ENCODE peak calls at places on chromosomes 2 and 18, in four cellular contexts. V is tibial nerve, C is neural progenitor cell, E is fibroblast of lung. X is an unnamed sample. For H3K4me1, the result is how much of the 10 kb centered on the place peaks cover.

GRCh38 chr18:58186258-58186948 is 142.4 kb downstream of the NEDD4L start:
- DNase-seq in V (no peak), C (no peak), E (peak), X (peak)

GRCh38 chr2:55169915-55170314 is 62.2 kb downstream of the CLHC1 start:
- DNase-seq in V (no peak), C (no peak), E (no peak), X (no peak)

GRCh38 chr2:53949457-53949856 is 21.3 kb downstream of the PSME4 start:
- DNase-seq in V (no peak), C (no peak), E (peak), X (no peak)

GRCh38 chr2:88452980-88453582 is 588 bp upstream of the FOXI3 start:
- DNase-seq in V (no peak), C (peak), E (peak), X (peak)

GRCh38 chr2:6924101-6924917 is 7.1 kb downstream of the RNF144A start:
- DNase-seq in V (no peak), C (no peak), E (no peak), X (no peak)

GRCh38 chr2:108194409-108195132 is 45.2 kb upstream of the SULT1C3 start:
- DNase-seq in V (no peak), C (no peak), E (no peak), X (no peak)

GRCh38 chr18:45896991-45897390 is 70.1 kb downstream of the EPG5 start:
- DNase-seq in V (no peak), C (no peak), E (no peak), X (no peak)

GRCh38 chr2:20661028-20661980 is 5.6 kb upstream of the GDF7 start:
- DNase-seq in V (peak), C (peak), E (peak), X (peak)

GRCh38 chr2:47501374-47502200 is 98.6 kb downstream of the MSH2 start:
- DNase-seq in V (no peak), C (no peak), E (peak), X (peak)

GRCh38 chr2:18268400-18268799 is 292.1 kb downstream of the RDH14 start:
- DNase-seq in V (no peak), C (no peak), E (peak), X (no peak)

GRCh38 chr18:43705850-43706249 is 428.6 kb upstream of the SYT4 start:
- DNase-seq in V (no peak), C (peak), E (no peak), X (no peak)

GRCh38 chr2:157231476-157231875 is 26.0 kb upstream of the GALNT5 start:
- DNase-seq in V (no peak), C (no peak), E (no peak), X (no peak)

GRCh38 chr2:140643761-140644187 is 1487.0 kb downstream of the LRP1B start:
- DNase-seq in V (no peak), C (no peak), E (peak), X (peak)

GRCh38 chr18:11947214-11948119 is 33.8 kb upstream of the IMPA2 start:
- DNase-seq in V (peak), C (peak), E (peak), X (peak)

GRCh38 chr18:59876310-59876626 is 23.5 kb upstream of the PMAIP1 start:
- DNase-seq in V (no peak), C (no peak), E (no peak), X (no peak)

GRCh38 chr2:98893871-98894270 is 42.2 kb downstream of the CRACDL start:
- DNase-seq in V (no peak), C (no peak), E (no peak), X (no peak)

GRCh38 chr2:109238580-109238979 is 109.6 kb downstream of the SH3RF3 start:
- DNase-seq in V (peak), C (no peak), E (peak), X (no peak)

GRCh38 chr2:165369131-165369935 is 100.2 kb upstream of the CSRNP3 start:
- DNase-seq in V (no peak), C (peak), E (peak), X (peak)

GRCh38 chr2:20430461-20431302 is 16.2 kb upstream of the RHOB start:
- DNase-seq in V (peak), C (no peak), E (no peak), X (peak)

GRCh38 chr2:39413063-39413722 is 23.9 kb downstream of the MAP4K3 start:
- DNase-seq in V (no peak), C (no peak), E (no peak), X (no peak)

GRCh38 chr18:741931-742512 is 29.6 kb upstream of the ENOSF1 start:
- DNase-seq in V (no peak), C (peak), E (peak), X (peak)

GRCh38 chr2:49973917-49974368 is 819.6 kb upstream of the FSHR start:
- DNase-seq in V (peak), C (peak), E (peak), X (peak)

GRCh38 chr18:12597775-12598174 is 60.1 kb downstream of the SPIRE1 start:
- DNase-seq in V (no peak), C (no peak), E (peak), X (peak)

GRCh38 chr2:124810132-124810531 is 785.0 kb downstream of the CNTNAP5 start:
- DNase-seq in V (no peak), C (peak), E (no peak), X (no peak)

GRCh38 chr18:9260388-9261380 is 73.9 kb upstream of the TWSG1 start:
- DNase-seq in V (no peak), C (no peak), E (no peak), X (no peak)

GRCh38 chr2:6554403-6554802 is 311.3 kb downstream of the CMPK2 start:
- DNase-seq in V (no peak), C (no peak), E (no peak), X (no peak)

GRCh38 chr18:59123588-59124369 is 15.9 kb upstream of the SEC11C start:
- DNase-seq in V (no peak), C (no peak), E (peak), X (peak)

GRCh38 chr2:97714950-97715652 is 1.7 kb downstream of the ZAP70 start:
- DNase-seq in V (no peak), C (no peak), E (no peak), X (no peak)

GRCh38 chr2:163469561-163469962 is 266.2 kb downstream of the FIGN start:
- DNase-seq in V (no peak), C (no peak), E (peak), X (no peak)

GRCh38 chr2:172735646-172736418 is at the start of gene RAPGEF4:
- DNase-seq in V (no peak), C (peak), E (peak), X (no peak)

GRCh38 chr2:30306522-30306921 is 75.2 kb downstream of the LBH start:
- DNase-seq in V (no peak), C (no peak), E (peak), X (no peak)

GRCh38 chr2:225466891-225467604 is 67.5 kb downstream of the NYAP2 start:
- DNase-seq in V (no peak), C (no peak), E (peak), X (peak)

GRCh38 chr2:118832791-118833715 is 14.4 kb downstream of the EN1 start:
- DNase-seq in V (no peak), C (peak), E (no peak), X (no peak)

GRCh38 chr2:204545861-204546773 is 842 bp downstream of the PARD3B start:
- DNase-seq in V (no peak), C (no peak), E (no peak), X (peak)

GRCh38 chr2:104658840-104659591 is 194.9 kb upstream of the POU3F3 start:
- DNase-seq in V (no peak), C (peak), E (no peak), X (no peak)

GRCh38 chr18:58893388-58894099 is 28.9 kb downstream of the ZNF532 start:
- DNase-seq in V (no peak), C (no peak), E (no peak), X (peak)

GRCh38 chr2:27735263-27735904 is 36.1 kb upstream of the MRPL33 start:
- DNase-seq in V (peak), C (peak), E (peak), X (peak)
- TF ChIP-seq CTCF in V (no peak), C (no peak), E (no peak), X (peak)

GRCh38 chr2:233117351-233117750 is 57.2 kb downstream of the INPP5D start:
- DNase-seq in V (no peak), C (no peak), E (no peak), X (no peak)

GRCh38 chr2:233118601-233119000 is 58.5 kb downstream of the INPP5D start:
- DNase-seq in V (no peak), C (no peak), E (no peak), X (no peak)

GRCh38 chr2:233115761-233116160 is 55.6 kb downstream of the INPP5D start:
- DNase-seq in V (no peak), C (no peak), E (no peak), X (no peak)

GRCh38 chr2:233117811-233118480 is 57.8 kb downstream of the INPP5D start:
- DNase-seq in V (no peak), C (no peak), E (no peak), X (no peak)

GRCh38 chr2:233116946-233117345 is 56.8 kb downstream of the INPP5D start:
- DNase-seq in V (no peak), C (no peak), E (no peak), X (no peak)
- H3K4me1 ChIP-seq in V (under half), C (under half), E (under half), X (under half)

GRCh38 chr2:152012697-152013096 is 86.1 kb downstream of the CACNB4 start:
- DNase-seq in V (no peak), C (no peak), E (peak), X (no peak)
- TF ChIP-seq CTCF in V (no peak), C (no peak), E (no peak), X (no peak)

GRCh38 chr2:29108225-29108624 is 7.0 kb upstream of the CLIP4 start:
- DNase-seq in V (no peak), C (no peak), E (peak), X (peak)

GRCh38 chr2:29105375-29105774 is 9.8 kb upstream of the CLIP4 start:
- DNase-seq in V (no peak), C (no peak), E (no peak), X (no peak)

GRCh38 chr2:29106980-29107388 is 8.2 kb upstream of the CLIP4 start:
- DNase-seq in V (no peak), C (peak), E (peak), X (no peak)

GRCh38 chr2:29104589-29105164 is 10.5 kb upstream of the CLIP4 start:
- DNase-seq in V (no peak), C (no peak), E (no peak), X (no peak)

GRCh38 chr2:29106241-29106640 is 9.0 kb upstream of the CLIP4 start:
- DNase-seq in V (no peak), C (no peak), E (no peak), X (no peak)
- H3K4me1 ChIP-seq in V (under half), C (under half), E (under half), X (under half)

GRCh38 chr18:24802439-24802838 is 342.0 kb downstream of the HRH4 start:
- DNase-seq in V (no peak), C (no peak), E (no peak), X (no peak)

GRCh38 chr18:24799720-24800119 is 339.3 kb downstream of the HRH4 start:
- DNase-seq in V (no peak), C (no peak), E (no peak), X (no peak)

GRCh38 chr18:24797987-24798386 is 337.6 kb downstream of the HRH4 start:
- DNase-seq in V (no peak), C (no peak), E (no peak), X (no peak)

GRCh38 chr18:24801011-24801410 is 340.6 kb downstream of the HRH4 start:
- DNase-seq in V (no peak), C (no peak), E (peak), X (no peak)

DNA sequence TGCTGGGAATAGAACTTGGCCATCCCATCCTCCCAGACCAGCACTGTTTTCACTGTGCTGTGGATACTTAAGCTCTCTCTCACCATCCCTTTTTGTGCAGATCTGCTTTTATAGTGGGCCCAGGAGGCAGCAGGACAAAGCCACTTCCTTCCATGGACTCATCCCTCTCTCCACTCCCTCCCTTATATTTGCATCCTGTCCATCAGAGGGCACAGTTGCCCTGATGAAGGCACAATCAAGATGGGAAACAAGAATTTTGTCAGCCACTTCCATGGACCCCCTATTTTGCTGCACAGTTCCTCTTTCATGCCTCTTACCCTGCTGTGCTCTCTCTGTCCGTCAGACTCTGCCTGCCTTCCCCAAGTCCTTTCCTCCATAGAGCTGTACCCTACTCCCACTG is 338.7 kb downstream of the HRH4 start:
- DNase-seq in V (no peak), C (peak), E (no peak), X (no peak)
- TF ChIP-seq CTCF in V (no peak), C (peak), E (no peak), X (peak)

DNA sequence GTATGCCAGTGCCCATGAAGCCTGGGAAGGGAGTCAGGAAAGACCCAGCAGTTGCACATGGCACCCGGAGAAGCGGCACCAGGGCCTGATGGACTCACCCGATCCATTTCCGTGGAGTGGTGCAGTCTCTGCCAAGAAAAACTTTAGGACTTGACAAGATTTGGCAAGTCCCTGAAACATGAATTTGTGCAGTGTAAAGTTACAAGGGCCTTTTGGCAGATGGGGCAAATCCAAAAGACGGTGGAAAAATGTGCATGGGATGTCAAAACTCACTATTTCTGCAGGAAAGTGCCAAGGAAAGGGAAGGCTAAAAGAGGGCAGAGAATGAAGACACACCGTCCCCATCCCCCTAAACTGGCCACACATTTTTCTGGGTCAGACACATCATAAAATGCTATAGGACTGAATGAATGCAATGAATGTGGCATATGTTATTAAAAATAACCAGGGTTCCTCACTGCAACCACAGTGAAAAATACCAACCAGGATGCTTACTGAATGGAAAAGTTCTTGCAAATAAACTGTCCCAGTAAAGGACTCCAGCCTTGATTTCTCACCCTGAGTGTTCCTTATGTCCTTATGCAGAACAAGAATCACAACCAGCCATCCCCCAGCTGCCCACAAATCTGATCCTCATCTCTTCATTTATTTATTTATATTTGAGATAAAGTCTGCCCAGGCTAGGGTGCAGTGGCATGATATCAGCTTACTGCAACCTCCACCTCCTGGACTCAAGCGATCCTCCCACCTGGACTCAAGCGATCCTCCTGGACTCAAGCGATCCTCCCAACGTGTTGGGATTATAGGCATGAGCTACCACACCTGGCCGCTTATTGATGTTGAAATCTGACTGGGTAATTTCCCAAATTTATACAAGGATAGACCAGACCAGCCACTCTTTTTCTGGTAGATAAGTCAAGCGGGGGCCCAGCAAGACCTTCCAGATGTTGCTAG is 173.7 kb upstream of the SIX2 start:
- DNase-seq in V (no peak), C (no peak), E (peak), X (peak)
- H3K4me1 ChIP-seq in V (under half), C (under half), E (under half), X (under half)

GRCh38 chr2:100242891-100243670 is 79.2 kb downstream of the LONRF2 start:
- DNase-seq in V (peak), C (peak), E (peak), X (no peak)
- TF ChIP-seq CTCF in V (peak), C (peak), E (peak), X (peak)

GRCh38 chr18:70295633-70296188 is 6.9 kb downstream of the SOCS6 start:
- DNase-seq in V (no peak), C (no peak), E (no peak), X (no peak)

GRCh38 chr18:70296781-70297180 is 7.9 kb downstream of the SOCS6 start:
- DNase-seq in V (no peak), C (no peak), E (no peak), X (no peak)

GRCh38 chr18:70294471-70295191 is 5.8 kb downstream of the SOCS6 start:
- DNase-seq in V (no peak), C (peak), E (no peak), X (no peak)

GRCh38 chr18:70295192-70295522 is 6.3 kb downstream of the SOCS6 start:
- DNase-seq in V (no peak), C (no peak), E (no peak), X (no peak)

GRCh38 chr18:70296289-70296688 is 7.4 kb downstream of the SOCS6 start:
- DNase-seq in V (no peak), C (peak), E (peak), X (no peak)
- H3K4me1 ChIP-seq in V (under half), C (under half), E (under half), X (under half)

GRCh38 chr2:37344453-37345361 is at the start of gene QPCT:
- DNase-seq in V (peak), C (no peak), E (peak), X (no peak)
- TF ChIP-seq CTCF in V (no peak), C (no peak), E (no peak), X (no peak)

GRCh38 chr2:23507267-23508065 is 122.5 kb downstream of the KLHL29 start:
- DNase-seq in V (no peak), C (no peak), E (no peak), X (no peak)
- H3K4me1 ChIP-seq in V (under half), C (under half), E (under half), X (under half)

X was measured in foreskin keratinocyte.